ENCODE peak calls at places on chromosome 12, in nine cellular contexts. Q, K, S, L, R, G, O, J and P are unnamed samples.

GRCh38 chr12:131082795-131083194 is 129.1 kb downstream of the ADGRD1 start:
- DNase-seq in S (no peak), J (no peak), G (no peak), O (no peak), Q (no peak), K (no peak), L (no peak), R (no peak), P (no peak)

GRCh38 chr12:89493650-89494302 is 30.8 kb downstream of the GALNT4 start:
- DNase-seq in G (no peak), L (no peak), O (no peak), J (no peak), Q (peak; percentile 37), R (no peak), K (no peak), S (no peak), P (peak; percentile 12)

GRCh38 chr12:131896080-131896810 is 1.8 kb downstream of the ULK1 start:
- DNase-seq in K (peak; percentile 86), O (peak; percentile 71), S (peak; percentile 89), L (peak; percentile 75), Q (peak; percentile 91), R (peak; percentile 99), J (peak; percentile 25), G (peak; percentile 85), P (peak; percentile 86)

GRCh38 chr12:53543539-53543938 is 36.3 kb upstream of the NPFF start:
- DNase-seq in K (peak; percentile 77), J (peak; percentile 10), S (peak; percentile 73), R (peak; percentile 75), G (peak; percentile 80), O (no peak), Q (peak; percentile 59), L (no peak), P (peak; percentile 78)

GRCh38 chr12:65881348-65881961 is 57.2 kb downstream of the HMGA2 start:
- DNase-seq in G (peak; percentile 37), L (no peak), O (no peak), K (peak; percentile 44), S (peak; percentile 75), Q (peak; percentile 11), R (peak; percentile 63), J (no peak), P (no peak)

GRCh38 chr12:62435337-62436163 is 31.1 kb upstream of the MON2 start:
- DNase-seq in J (no peak), S (peak; percentile 63), G (no peak), O (no peak), R (peak; percentile 80), K (peak; percentile 77), L (peak; percentile 25), Q (peak; percentile 50), P (peak; percentile 65)

GRCh38 chr12:122835693-122836026 is 403 bp downstream of the HIP1R start:
- DNase-seq in R (peak; percentile 92), J (no peak), O (no peak), Q (no peak), S (no peak), K (peak; percentile 25), L (no peak), G (peak; percentile 85), P (peak; percentile 77)

GRCh38 chr12:6554990-6555691 is 701 bp downstream of the IFFO1 start:
- DNase-seq in K (peak; percentile 53), L (no peak), Q (no peak), G (peak; percentile 55), J (no peak), R (peak; percentile 80), O (no peak), S (no peak), P (peak; percentile 33)

GRCh38 chr12:60201891-60202290 is 606.1 kb downstream of the SLC16A7 start:
- DNase-seq in K (no peak), R (no peak), Q (no peak), G (no peak), L (no peak), J (no peak), O (no peak), S (peak; percentile 28), P (no peak)

GRCh38 chr12:47303207-47303606 is 223.4 kb upstream of the AMIGO2 start:
- DNase-seq in R (no peak), J (no peak), G (no peak), S (peak; percentile 76), L (no peak), K (peak; percentile 19), O (no peak), Q (no peak), P (no peak)

GRCh38 chr12:71440393-71441349 is 1.1 kb downstream of the LGR5 start:
- DNase-seq in K (peak; percentile 13), O (no peak), J (no peak), R (peak; percentile 46), G (peak; percentile 49), Q (peak; percentile 13), L (no peak), S (no peak), P (no peak)

GRCh38 chr12:96687719-96688118 is 198.3 kb downstream of the CFAP54 start:
- DNase-seq in Q (no peak), K (no peak), J (no peak), R (no peak), G (no peak), S (no peak), L (no peak), O (no peak), P (no peak)

GRCh38 chr12:28089363-28089762 is 100.9 kb upstream of the CCDC91 start:
- DNase-seq in J (no peak), K (peak; percentile 54), L (no peak), R (peak; percentile 23), Q (no peak), G (no peak), O (peak; percentile 31), S (peak; percentile 37), P (no peak)

GRCh38 chr12:96889273-96889933 is 17.7 kb upstream of the NEDD1 start:
- DNase-seq in L (no peak), J (no peak), O (peak; percentile 68), S (peak; percentile 76), Q (no peak), R (no peak), K (peak; percentile 86), G (no peak), P (no peak)

GRCh38 chr12:15700595-15700994 is 88.6 kb downstream of the EPS8 start:
- DNase-seq in S (peak; percentile 95), R (no peak), G (no peak), K (peak; percentile 96), Q (peak; percentile 44), L (peak; percentile 24), J (no peak), O (peak; percentile 86), P (peak; percentile 15)

GRCh38 chr12:51891843-51892242 is 3.9 kb downstream of the ANKRD33 start:
- DNase-seq in Q (no peak), R (peak; percentile 50), S (peak; percentile 31), J (no peak), G (peak; percentile 17), K (peak; percentile 58), L (no peak), O (no peak), P (no peak)

GRCh38 chr12:41709012-41709411 is 435.7 kb downstream of the GXYLT1 start:
- DNase-seq in Q (no peak), G (no peak), O (no peak), J (no peak), L (no peak), K (no peak), S (no peak), R (no peak), P (no peak)

GRCh38 chr12:1539135-1539534 is 55.2 kb downstream of the FBXL14 start:
- DNase-seq in Q (no peak), J (no peak), S (no peak), L (no peak), O (no peak), K (no peak), R (no peak), G (no peak), P (no peak)

GRCh38 chr12:69101505-69101904 is 137.9 kb upstream of the CPSF6 start:
- DNase-seq in G (no peak), J (no peak), R (no peak), Q (no peak), L (no peak), K (no peak), O (no peak), S (no peak), P (no peak)